ENCODE peak calls at places on chromosomes 5 and 9, in ten cellular contexts. A, O, B, U, V, L, M, J, N and F are unnamed samples.

GRCh38 chr5:76337949-76338589 is 65.0 kb upstream of the IQGAP2 start:
- DNase-seq in A (peak; percentile 47), O (no peak), B (peak; percentile 38), U (peak; percentile 23), V (peak; percentile 49), L (peak; percentile 72), M (peak; percentile 33), J (peak; percentile 70), N (peak; percentile 50), F (no peak)

GRCh38 chr5:55364537-55365055 is 56.8 kb downstream of the MTREX start:
- DNase-seq in A (no peak), O (no peak), B (no peak), U (no peak), V (no peak), L (no peak), M (no peak), J (no peak), N (no peak), F (no peak)

GRCh38 chr5:68725905-68726683 is 367.7 kb upstream of the SLC30A5 start:
- DNase-seq in A (no peak), O (no peak), B (no peak), U (no peak), V (no peak), L (no peak), M (no peak), J (no peak), N (no peak), F (no peak)

GRCh38 chr5:19555876-19556275 is 432.1 kb downstream of the CDH18 start:
- DNase-seq in A (no peak), O (no peak), B (no peak), U (no peak), V (no peak), L (no peak), M (no peak), J (no peak), N (no peak), F (no peak)

GRCh38 chr9:90991953-90992352 is 190.3 kb downstream of the SYK start:
- DNase-seq in A (no peak), O (no peak), B (no peak), U (no peak), V (no peak), L (no peak), M (no peak), J (no peak), N (no peak), F (no peak)

GRCh38 chr9:70805953-70806352 is 315.5 kb downstream of the TRPM3 start:
- DNase-seq in A (no peak), O (peak; percentile 33), B (no peak), U (no peak), V (no peak), L (no peak), M (no peak), J (peak; percentile 15), N (no peak), F (no peak)

GRCh38 chr5:38465045-38465444 is 91.4 kb downstream of the LIFR start:
- DNase-seq in A (peak; percentile 44), O (no peak), B (no peak), U (no peak), V (no peak), L (no peak), M (peak; percentile 12), J (no peak), N (no peak), F (no peak)

GRCh38 chr9:123329329-123329955 is 26.6 kb upstream of the CRB2 start:
- DNase-seq in A (no peak), O (no peak), B (no peak), U (no peak), V (peak; percentile 84), L (peak; percentile 50), M (no peak), J (peak; percentile 55), N (no peak), F (no peak)

GRCh38 chr9:137666950-137667670 is 48.3 kb downstream of the EHMT1 start:
- DNase-seq in A (no peak), O (no peak), B (no peak), U (no peak), V (peak; percentile 37), L (no peak), M (peak; percentile 51), J (no peak), N (no peak), F (no peak)

GRCh38 chr9:91589101-91589553 is 165.5 kb upstream of the NFIL3 start:
- DNase-seq in A (peak; percentile 88), O (peak; percentile 73), B (no peak), U (no peak), V (peak; percentile 11), L (peak; percentile 16), M (no peak), J (peak; percentile 10), N (no peak), F (no peak)

GRCh38 chr9:87640385-87640795 is 85.5 kb upstream of the CTSL start:
- DNase-seq in A (peak; percentile 13), O (no peak), B (no peak), U (no peak), V (no peak), L (peak; percentile 97), M (peak; percentile 97), J (no peak), N (no peak), F (peak; percentile 34)

GRCh38 chr9:136694163-136694864 is 7.1 kb upstream of the AGPAT2 start:
- DNase-seq in A (peak; percentile 18), O (no peak), B (no peak), U (peak; percentile 75), V (peak; percentile 80), L (peak; percentile 56), M (peak; percentile 61), J (peak; percentile 42), N (peak; percentile 97), F (no peak)

GRCh38 chr5:51652980-51653379 is 269.7 kb downstream of the ISL1 start:
- DNase-seq in A (no peak), O (no peak), B (no peak), U (no peak), V (no peak), L (peak; percentile 17), M (peak; percentile 70), J (no peak), N (no peak), F (no peak)

GRCh38 chr9:92342825-92343488 is 17.2 kb downstream of the CENPP start:
- DNase-seq in A (peak; percentile 9), O (no peak), B (no peak), U (no peak), V (no peak), L (no peak), M (peak; percentile 6), J (no peak), N (no peak), F (no peak)

GRCh38 chr5:60945760-60946253 is 802 bp downstream of the NDUFAF2 start:
- DNase-seq in A (peak; percentile 37), O (no peak), B (no peak), U (no peak), V (no peak), L (peak; percentile 37), M (peak; percentile 76), J (peak; percentile 39), N (peak; percentile 15), F (peak; percentile 85)

GRCh38 chr5:76851713-76852369 is 2.0 kb downstream of the S100Z start:
- DNase-seq in A (no peak), O (no peak), B (no peak), U (no peak), V (no peak), L (no peak), M (no peak), J (no peak), N (no peak), F (peak; percentile 37)

GRCh38 chr5:143262393-143263174 is 140.9 kb downstream of the NR3C1 start:
- DNase-seq in A (peak; percentile 99), O (no peak), B (no peak), U (no peak), V (no peak), L (no peak), M (peak; percentile 54), J (no peak), N (no peak), F (no peak)

GRCh38 chr9:81759680-81760215 is 70.4 kb upstream of the TLE1 start:
- DNase-seq in A (peak; percentile 99), O (no peak), B (no peak), U (no peak), V (no peak), L (no peak), M (peak; percentile 95), J (no peak), N (peak; percentile 83), F (no peak)

GRCh38 chr9:122173670-122174069 is 14.0 kb downstream of the MORN5 start:
- DNase-seq in A (no peak), O (no peak), B (no peak), U (no peak), V (no peak), L (no peak), M (no peak), J (no peak), N (no peak), F (no peak)

GRCh38 chr9:4674783-4675182 is 4.6 kb upstream of the CDC37L1 start:
- DNase-seq in A (peak; percentile 95), O (no peak), B (no peak), U (no peak), V (no peak), L (no peak), M (no peak), J (peak; percentile 42), N (no peak), F (no peak)

GRCh38 chr9:86287013-86287412 is 4.7 kb upstream of the ISCA1 start:
- DNase-seq in A (peak; percentile 70), O (no peak), B (no peak), U (no peak), V (no peak), L (no peak), M (no peak), J (no peak), N (no peak), F (no peak)

GRCh38 chr5:52989025-52989780 is at the start of gene ITGA2:
- DNase-seq in A (peak; percentile 40), O (peak; percentile 44), B (peak; percentile 31), U (peak; percentile 19), V (peak; percentile 81), L (peak; percentile 54), M (peak; percentile 67), J (peak; percentile 64), N (peak; percentile 39), F (peak; percentile 89)
- TF ChIP-seq POLR2A in A (peak; percentile 35), O (no peak), B (no peak), U (no peak), V (peak; percentile 49), L (no peak), M (peak; percentile 69), J (peak; percentile 59), N (no peak), F (no peak)

GRCh38 chr5:100903036-100903887 is at the start of gene ST8SIA4:
- DNase-seq in A (peak; percentile 33), O (peak; percentile 41), B (peak; percentile 37), U (peak; percentile 46), V (peak; percentile 90), L (peak; percentile 55), M (peak; percentile 91), J (peak; percentile 36), N (peak; percentile 19), F (peak; percentile 74)
- TF ChIP-seq POLR2A in A (no peak), O (peak; percentile 34), B (peak; percentile 91), U (peak; percentile 92), V (peak; percentile 86), L (no peak), M (peak; percentile 57), J (no peak), N (no peak), F (no peak)

GRCh38 chr9:131277673-131278420 is 1.5 kb upstream of the FAM78A start:
- DNase-seq in A (peak; percentile 78), O (peak; percentile 73), B (peak; percentile 85), U (peak; percentile 91), V (peak; percentile 80), L (peak; percentile 60), M (peak; percentile 86), J (peak; percentile 69), N (peak; percentile 68), F (peak; percentile 74)
- TF ChIP-seq POLR2A in A (no peak), O (no peak), B (no peak), U (no peak), V (no peak), L (no peak), M (no peak), J (no peak), N (no peak), F (no peak)

GRCh38 chr9:78358329-78359051 is 61.6 kb downstream of the PSAT1 start:
- DNase-seq in A (no peak), O (no peak), B (no peak), U (no peak), V (no peak), L (no peak), M (no peak), J (no peak), N (no peak), F (no peak)
- TF ChIP-seq POLR2A in A (no peak), O (no peak), B (no peak), U (no peak), V (no peak), L (no peak), M (no peak), J (no peak), N (no peak), F (no peak)